ENCODE peak calls at places on chromosome 6, in four cellular contexts. X, G, D and U are unnamed samples.

GRCh38 chr6:144652292-144652891 is 367.3 kb downstream of the UTRN start:
- DNase-seq in X (no peak), G (no peak), D (no peak), U (no peak)

GRCh38 chr6:87827291-87827690 is 125.3 kb upstream of the AKIRIN2 start:
- DNase-seq in X (no peak), G (no peak), D (no peak), U (no peak)

GRCh38 chr6:156974897-156975296 is 197.7 kb downstream of the ARID1B start:
- DNase-seq in X (no peak), G (no peak), D (no peak), U (no peak)

GRCh38 chr6:161618816-161619454 is 345.1 kb upstream of the AGPAT4 start:
- DNase-seq in X (peak), G (peak), D (no peak), U (peak)

GRCh38 chr6:112223070-112223861 is 31.1 kb downstream of the LAMA4 start:
- DNase-seq in X (no peak), G (no peak), D (no peak), U (peak)

GRCh38 chr6:91664327-91664959 is 1077.6 kb upstream of the MAP3K7 start:
- DNase-seq in X (no peak), G (no peak), D (no peak), U (no peak)

GRCh38 chr6:66435321-66435720 is 728.3 kb upstream of the EYS start:
- DNase-seq in X (no peak), G (no peak), D (no peak), U (no peak)

GRCh38 chr6:160457843-160458242 is 109.7 kb downstream of the SLC22A3 start:
- DNase-seq in X (no peak), G (no peak), D (no peak), U (no peak)

GRCh38 chr6:11598687-11599086 is 61.1 kb downstream of the TMEM170B start:
- DNase-seq in X (no peak), G (no peak), D (no peak), U (no peak)

GRCh38 chr6:91149914-91150674 is 563.2 kb upstream of the MAP3K7 start:
- DNase-seq in X (no peak), G (no peak), D (no peak), U (no peak)